ENCODE peak calls at places on chromosomes 13 and 19, in five cellular contexts. One of them, this sample, is unnamed.

GRCh38 chr13:58994778-58995177 is 1169.0 kb downstream of the DIAPH3 start:
- DNase-seq in endothelial cell of umbilical vein: peak; percentile 5
- DNase-seq in K562: no peak
- DNase-seq in A549: no peak
- DNase-seq in HepG2: no peak
- DNase-seq in this sample: no peak

GRCh38 chr13:69618393-69618792 is 489.2 kb upstream of the ATXN8OS start:
- DNase-seq in A549: no peak
- DNase-seq in endothelial cell of umbilical vein: no peak
- DNase-seq in K562: no peak
- DNase-seq in HepG2: no peak
- DNase-seq in this sample: no peak

GRCh38 chr19:39498262-39499081 is at the start of gene DLL3:
- DNase-seq in A549: no peak
- DNase-seq in HepG2: no peak
- DNase-seq in endothelial cell of umbilical vein: peak; percentile 34
- DNase-seq in K562: peak; percentile 44
- DNase-seq in this sample: peak; percentile 33

GRCh38 chr13:82713681-82714405 is 1168.4 kb downstream of the SLITRK1 start:
- DNase-seq in A549: no peak
- DNase-seq in K562: no peak
- DNase-seq in HepG2: no peak
- DNase-seq in endothelial cell of umbilical vein: no peak
- DNase-seq in this sample: no peak

GRCh38 chr19:41420101-41420880 is 6.9 kb downstream of the B3GNT8 start:
- DNase-seq in endothelial cell of umbilical vein: no peak
- DNase-seq in HepG2: no peak
- DNase-seq in K562: no peak
- DNase-seq in A549: no peak
- DNase-seq in this sample: peak; percentile 85

GRCh38 chr13:76226941-76227340 is 590.8 kb downstream of the LMO7 start:
- DNase-seq in endothelial cell of umbilical vein: no peak
- DNase-seq in K562: no peak
- DNase-seq in A549: no peak
- DNase-seq in HepG2: no peak
- DNase-seq in this sample: no peak

GRCh38 chr13:21511841-21512240 is 52.7 kb upstream of the ZDHHC20 start:
- DNase-seq in A549: no peak
- DNase-seq in K562: no peak
- DNase-seq in HepG2: no peak
- DNase-seq in endothelial cell of umbilical vein: peak; percentile 22
- DNase-seq in this sample: no peak

GRCh38 chr13:24627090-24627714 is 53.0 kb upstream of the ATP12A start:
- DNase-seq in endothelial cell of umbilical vein: no peak
- DNase-seq in K562: peak; percentile 52
- DNase-seq in HepG2: peak; percentile 18
- DNase-seq in A549: peak; percentile 10
- DNase-seq in this sample: no peak

GRCh38 chr19:57305056-57305455 is 15.2 kb upstream of the ZNF543 start:
- DNase-seq in endothelial cell of umbilical vein: no peak
- DNase-seq in K562: no peak
- DNase-seq in HepG2: no peak
- DNase-seq in A549: no peak
- DNase-seq in this sample: no peak

GRCh38 chr19:19081642-19082151 is 17.9 kb downstream of the SLC25A42 start:
- DNase-seq in HepG2: no peak
- DNase-seq in A549: no peak
- DNase-seq in K562: peak; percentile 41
- DNase-seq in endothelial cell of umbilical vein: no peak
- DNase-seq in this sample: no peak

GRCh38 chr19:12859546-12859945 is 21.2 kb downstream of the MAST1 start:
- DNase-seq in HepG2: no peak
- DNase-seq in A549: no peak
- DNase-seq in K562: no peak
- DNase-seq in endothelial cell of umbilical vein: no peak
- DNase-seq in this sample: no peak

GRCh38 chr19:5024282-5024681 is 55.4 kb downstream of the KDM4B start:
- DNase-seq in K562: peak; percentile 55
- DNase-seq in endothelial cell of umbilical vein: no peak
- DNase-seq in HepG2: no peak
- DNase-seq in A549: no peak
- DNase-seq in this sample: no peak

GRCh38 chr19:23698711-23699520 is 11.9 kb upstream of the ZNF675 start:
- DNase-seq in HepG2: no peak
- DNase-seq in K562: peak; percentile 66
- DNase-seq in A549: no peak
- DNase-seq in endothelial cell of umbilical vein: no peak
- DNase-seq in this sample: no peak

GRCh38 chr13:97627566-97627965 is 193.6 kb downstream of the RAP2A start:
- DNase-seq in K562: peak; percentile 11
- DNase-seq in A549: peak; percentile 31
- DNase-seq in endothelial cell of umbilical vein: no peak
- DNase-seq in HepG2: peak; percentile 50
- DNase-seq in this sample: no peak

GRCh38 chr13:73981595-73981994 is 152.6 kb downstream of the KLF12 start:
- DNase-seq in HepG2: no peak
- DNase-seq in endothelial cell of umbilical vein: no peak
- DNase-seq in K562: no peak
- DNase-seq in A549: no peak
- DNase-seq in this sample: no peak

GRCh38 chr19:21566073-21566472 is 60.7 kb downstream of the ZNF429 start:
- DNase-seq in endothelial cell of umbilical vein: no peak
- DNase-seq in A549: no peak
- DNase-seq in K562: peak; percentile 12
- DNase-seq in HepG2: no peak
- DNase-seq in this sample: peak; percentile 18

GRCh38 chr13:111792956-111793355 is 274.0 kb upstream of the SOX1 start:
- DNase-seq in A549: no peak
- DNase-seq in K562: no peak
- DNase-seq in endothelial cell of umbilical vein: no peak
- DNase-seq in HepG2: no peak
- DNase-seq in this sample: no peak

GRCh38 chr19:29409121-29409862 is 116.5 kb upstream of the VSTM2B start:
- DNase-seq in HepG2: no peak
- DNase-seq in A549: no peak
- DNase-seq in endothelial cell of umbilical vein: no peak
- DNase-seq in K562: no peak
- DNase-seq in this sample: no peak

GRCh38 chr19:2034729-2035589 is 16.1 kb downstream of the MKNK2 start:
- DNase-seq in endothelial cell of umbilical vein: no peak
- DNase-seq in HepG2: no peak
- DNase-seq in A549: peak; percentile 61
- DNase-seq in K562: peak; percentile 98
- DNase-seq in this sample: peak; percentile 44

GRCh38 chr19:4172861-4173473 is 9.4 kb downstream of the SIRT6 start:
- DNase-seq in HepG2: no peak
- DNase-seq in K562: peak; percentile 68
- DNase-seq in endothelial cell of umbilical vein: no peak
- DNase-seq in A549: no peak
- DNase-seq in this sample: peak; percentile 47

GRCh38 chr13:19587635-19588300 is 26.4 kb upstream of the TPTE2 start:
- DNase-seq in A549: peak; percentile 74
- DNase-seq in K562: peak; percentile 47
- DNase-seq in HepG2: peak; percentile 70
- DNase-seq in endothelial cell of umbilical vein: peak; percentile 51
- DNase-seq in this sample: peak; percentile 75

GRCh38 chr13:51861728-51862300 is at the start of gene CCDC70:
- DNase-seq in K562: peak; percentile 50
- DNase-seq in HepG2: no peak
- DNase-seq in endothelial cell of umbilical vein: peak; percentile 36
- DNase-seq in A549: peak; percentile 8
- DNase-seq in this sample: peak; percentile 29

GRCh38 chr19:45526143-45526542 is 18.9 kb downstream of the VASP start:
- DNase-seq in HepG2: peak; percentile 78
- DNase-seq in K562: peak; percentile 76
- DNase-seq in endothelial cell of umbilical vein: peak; percentile 57
- DNase-seq in A549: peak; percentile 86
- DNase-seq in this sample: peak; percentile 21

GRCh38 chr13:39956036-39956435 is 300.6 kb downstream of the COG6 start:
- DNase-seq in A549: no peak
- DNase-seq in HepG2: no peak
- DNase-seq in endothelial cell of umbilical vein: no peak
- DNase-seq in K562: no peak
- DNase-seq in this sample: no peak

GRCh38 chr19:47081095-47081494 is 32.5 kb downstream of the ZC3H4 start:
- DNase-seq in HepG2: no peak
- DNase-seq in A549: no peak
- DNase-seq in K562: no peak
- DNase-seq in endothelial cell of umbilical vein: no peak
- DNase-seq in this sample: no peak

GRCh38 chr19:35718345-35719041 is 690 bp downstream of the KMT2B start:
- DNase-seq in endothelial cell of umbilical vein: peak; percentile 25
- DNase-seq in K562: peak; percentile 27
- DNase-seq in HepG2: no peak
- DNase-seq in A549: peak; percentile 40
- DNase-seq in this sample: peak; percentile 42

DNA sequence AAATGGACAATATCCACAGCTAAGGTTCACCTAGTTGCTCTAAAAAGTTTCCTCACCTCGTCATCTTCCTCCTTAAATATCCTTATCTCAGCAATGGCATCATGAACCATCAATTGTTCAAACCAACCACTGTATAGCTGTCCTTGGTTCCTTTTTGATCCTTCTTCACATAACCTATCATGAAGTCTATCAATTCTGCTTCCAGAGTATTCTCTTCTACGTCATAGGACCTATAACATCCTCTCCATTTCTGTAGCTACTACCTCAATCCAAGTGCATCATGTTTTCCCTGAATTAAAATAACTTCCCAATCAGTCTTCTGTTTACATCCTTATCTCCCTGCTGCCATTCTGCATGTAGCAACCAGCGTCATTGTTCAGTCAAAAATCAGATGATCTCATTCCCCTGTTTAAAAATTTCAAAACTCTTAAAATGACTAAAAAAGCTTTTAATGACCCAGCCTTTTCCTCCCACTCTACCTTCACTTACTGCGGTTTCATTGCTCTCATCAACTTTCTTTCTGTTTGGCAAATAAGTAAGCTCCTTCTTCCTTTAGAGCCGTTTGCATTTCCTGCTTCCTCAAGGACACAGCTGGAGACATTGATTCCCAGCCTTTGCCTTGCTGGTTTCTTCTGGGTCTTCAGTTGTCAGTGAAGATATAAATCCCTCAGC is 223.9 kb upstream of the MIR17HG start:
- DNase-seq in HepG2: no peak
- DNase-seq in endothelial cell of umbilical vein: no peak
- DNase-seq in A549: no peak
- DNase-seq in K562: no peak
- DNase-seq in this sample: no peak
- TF ChIP-seq MAX in HepG2: no peak
- TF ChIP-seq MAX in endothelial cell of umbilical vein: no peak
- TF ChIP-seq MAX in A549: no peak
- TF ChIP-seq MAX in K562: no peak
- TF ChIP-seq MAX in this sample: no peak

DNA sequence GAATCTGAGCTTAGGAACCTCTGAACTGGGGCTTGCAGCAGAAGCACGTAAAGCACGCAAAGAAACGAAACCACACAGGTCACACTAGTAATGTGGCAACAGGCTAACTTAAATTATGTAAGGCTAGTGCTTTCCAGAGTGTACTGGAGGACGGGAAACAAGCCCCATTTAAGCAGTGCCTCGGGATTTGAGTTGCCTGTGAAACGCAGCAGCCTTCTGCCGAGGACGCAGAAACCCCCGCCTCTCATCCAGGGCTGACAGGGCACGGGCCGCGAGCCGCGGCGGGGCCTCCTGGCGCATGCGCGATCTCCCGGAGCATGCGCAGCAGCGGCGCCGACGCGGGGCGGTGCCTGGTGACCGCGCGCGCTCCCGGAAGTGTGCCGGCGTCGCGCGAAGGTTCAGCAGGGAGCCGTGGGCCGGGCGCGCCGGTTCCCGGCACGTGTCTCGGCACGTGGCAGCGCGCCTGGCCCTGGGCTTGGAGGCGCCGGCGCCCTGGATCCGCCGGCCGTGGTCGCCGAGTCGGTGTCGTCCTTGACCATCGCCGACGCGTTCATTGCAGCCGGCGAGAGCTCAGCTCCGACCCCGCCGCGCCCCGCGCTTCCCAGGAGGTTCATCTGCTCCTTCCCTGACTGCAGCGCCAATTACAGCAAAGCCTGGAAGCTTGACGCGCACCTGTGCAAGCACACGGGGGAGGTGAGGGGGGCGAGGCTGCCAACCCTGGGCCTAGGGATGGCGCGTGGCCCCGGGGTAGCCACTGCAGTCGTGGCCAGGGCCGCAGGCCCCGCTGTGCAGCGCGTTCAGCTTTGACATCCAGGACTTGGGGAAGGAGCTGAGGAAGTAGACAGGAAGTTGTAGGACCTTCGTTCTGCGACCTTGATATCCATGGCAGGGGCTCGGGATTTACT is at the start of gene GTF3A:
- DNase-seq in HepG2: peak; percentile 59
- DNase-seq in A549: peak; percentile 85
- DNase-seq in endothelial cell of umbilical vein: peak; percentile 91
- DNase-seq in K562: peak; percentile 87
- DNase-seq in this sample: peak; percentile 93
- TF ChIP-seq POLR2A in HepG2: peak; percentile 67
- TF ChIP-seq POLR2A in A549: peak; percentile 75
- TF ChIP-seq POLR2A in endothelial cell of umbilical vein: peak; percentile 89
- TF ChIP-seq POLR2A in K562: peak; percentile 70
- TF ChIP-seq POLR2A in this sample: peak; percentile 97

GRCh38 chr19:50703915-50704548 is 15.6 kb downstream of the SHANK1 start:
- DNase-seq in A549: peak; percentile 58
- DNase-seq in endothelial cell of umbilical vein: no peak
- DNase-seq in K562: peak; percentile 67
- DNase-seq in HepG2: peak; percentile 10
- DNase-seq in this sample: peak; percentile 30
- TF ChIP-seq MYC in A549: no peak
- TF ChIP-seq MYC in endothelial cell of umbilical vein: no peak
- TF ChIP-seq MYC in K562: no peak
- TF ChIP-seq MYC in HepG2: no peak
- TF ChIP-seq MYC in this sample: no peak

GRCh38 chr13:102234618-102235017 is 167.2 kb downstream of the FGF14 start:
- DNase-seq in A549: no peak
- DNase-seq in HepG2: no peak
- DNase-seq in endothelial cell of umbilical vein: no peak
- DNase-seq in K562: no peak
- DNase-seq in this sample: no peak

GRCh38 chr13:102227696-102228095 is 174.2 kb downstream of the FGF14 start:
- DNase-seq in A549: no peak
- DNase-seq in endothelial cell of umbilical vein: no peak
- DNase-seq in K562: no peak
- DNase-seq in HepG2: no peak
- DNase-seq in this sample: no peak

GRCh38 chr13:102235689-102236088 is 166.2 kb downstream of the FGF14 start:
- DNase-seq in endothelial cell of umbilical vein: no peak
- DNase-seq in A549: no peak
- DNase-seq in K562: no peak
- DNase-seq in HepG2: no peak
- DNase-seq in this sample: no peak

GRCh38 chr13:102233566-102234208 is 168.2 kb downstream of the FGF14 start:
- DNase-seq in A549: no peak
- DNase-seq in HepG2: no peak
- DNase-seq in endothelial cell of umbilical vein: no peak
- DNase-seq in K562: no peak
- DNase-seq in this sample: no peak

DNA sequence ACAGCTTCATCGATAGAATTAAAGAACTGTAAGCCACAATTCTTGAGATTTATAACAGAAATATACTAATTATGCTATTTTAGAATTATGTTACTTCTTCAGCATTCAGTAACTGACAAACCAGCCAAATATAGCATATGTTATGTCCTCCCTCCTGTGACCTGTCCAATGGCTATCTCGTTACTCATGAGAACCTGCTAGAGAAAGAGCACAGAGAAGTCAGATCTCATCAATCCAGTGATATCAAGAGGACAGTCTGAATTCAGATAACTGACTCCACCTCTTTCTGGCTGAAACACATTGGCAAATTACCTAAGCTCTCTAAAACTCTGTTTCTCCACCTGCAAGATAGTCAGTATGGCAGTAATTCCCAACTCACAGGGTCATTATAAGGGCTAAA is 170.4 kb downstream of the FGF14 start:
- DNase-seq in K562: no peak
- DNase-seq in HepG2: no peak
- DNase-seq in endothelial cell of umbilical vein: no peak
- DNase-seq in A549: no peak
- DNase-seq in this sample: no peak
- TF ChIP-seq MAX in K562: no peak
- TF ChIP-seq MAX in HepG2: no peak
- TF ChIP-seq MAX in endothelial cell of umbilical vein: no peak
- TF ChIP-seq MAX in A549: no peak
- TF ChIP-seq MAX in this sample: no peak

This sample was measured in NB4.